ENCODE peak calls at places on chromosomes 4 and X, in nine cellular contexts. Y, X, F, D, O, I, M, C and T are unnamed samples.

GRCh38 chrX:73943572-73943899 is 360.4 kb upstream of the ZCCHC13 start:
- DNase-seq in Y (no peak), X (no peak), F (no peak), D (no peak), O (no peak), I (no peak), M (no peak), C (no peak), T (peak; percentile 21)

GRCh38 chr4:1992468-1993168 is 16.2 kb downstream of the NELFA start:
- DNase-seq in Y (no peak), X (no peak), F (peak; percentile 63), D (no peak), O (no peak), I (no peak), M (no peak), C (no peak), T (peak; percentile 26)

GRCh38 chr4:81330018-81330417 is 115.0 kb upstream of the PRKG2 start:
- DNase-seq in Y (no peak), X (no peak), F (no peak), D (no peak), O (no peak), I (no peak), M (no peak), C (no peak), T (no peak)

GRCh38 chr4:130110189-130110588 is 1014.2 kb downstream of the C4orf33 start:
- DNase-seq in Y (no peak), X (no peak), F (no peak), D (no peak), O (no peak), I (no peak), M (no peak), C (no peak), T (no peak)

GRCh38 chr4:176529574-176529973 is 209.8 kb downstream of the SPCS3 start:
- DNase-seq in Y (no peak), X (no peak), F (no peak), D (no peak), O (no peak), I (no peak), M (no peak), C (no peak), T (no peak)

GRCh38 chr4:165563851-165564250 is 185.0 kb downstream of the CPE start:
- DNase-seq in Y (peak; percentile 67), X (no peak), F (no peak), D (no peak), O (no peak), I (no peak), M (no peak), C (no peak), T (no peak)

GRCh38 chr4:58809948-58810347 is 1699.8 kb upstream of the IGFBP7 start:
- DNase-seq in Y (no peak), X (no peak), F (no peak), D (no peak), O (no peak), I (no peak), M (no peak), C (no peak), T (no peak)

GRCh38 chr4:73707269-73707875 is 33.0 kb upstream of the CXCL8 start:
- DNase-seq in Y (no peak), X (no peak), F (no peak), D (no peak), O (no peak), I (no peak), M (no peak), C (no peak), T (no peak)

GRCh38 chr4:118356731-118357130 is 3.9 kb upstream of the PRSS12 start:
- DNase-seq in Y (peak; percentile 58), X (no peak), F (no peak), D (no peak), O (no peak), I (no peak), M (no peak), C (no peak), T (no peak)

GRCh38 chr4:55830741-55831140 is 11.2 kb downstream of the EXOC1L start:
- DNase-seq in Y (no peak), X (no peak), F (no peak), D (no peak), O (no peak), I (no peak), M (no peak), C (no peak), T (no peak)

GRCh38 chr4:79673321-79673720 is 265.3 kb upstream of the GK2 start:
- DNase-seq in Y (no peak), X (no peak), F (no peak), D (no peak), O (no peak), I (no peak), M (no peak), C (no peak), T (no peak)

GRCh38 chrX:69146739-69147138 is 18.5 kb downstream of the PJA1 start:
- DNase-seq in Y (no peak), X (no peak), F (no peak), D (no peak), O (no peak), I (no peak), M (no peak), C (no peak), T (no peak)

GRCh38 chrX:45266456-45266855 is 65.8 kb upstream of the DIPK2B start:
- DNase-seq in Y (no peak), X (no peak), F (no peak), D (no peak), O (no peak), I (no peak), M (no peak), C (no peak), T (no peak)

GRCh38 chr4:56786955-56787354 is 34.5 kb downstream of the SPINK2 start:
- DNase-seq in Y (peak; percentile 59), X (peak; percentile 4), F (peak; percentile 57), D (no peak), O (peak; percentile 87), I (peak; percentile 64), M (peak; percentile 28), C (no peak), T (peak; percentile 82)

GRCh38 chr4:98739718-98740117 is 81.3 kb upstream of the TSPAN5 start:
- DNase-seq in Y (no peak), X (no peak), F (no peak), D (no peak), O (no peak), I (no peak), M (no peak), C (no peak), T (no peak)

DNA sequence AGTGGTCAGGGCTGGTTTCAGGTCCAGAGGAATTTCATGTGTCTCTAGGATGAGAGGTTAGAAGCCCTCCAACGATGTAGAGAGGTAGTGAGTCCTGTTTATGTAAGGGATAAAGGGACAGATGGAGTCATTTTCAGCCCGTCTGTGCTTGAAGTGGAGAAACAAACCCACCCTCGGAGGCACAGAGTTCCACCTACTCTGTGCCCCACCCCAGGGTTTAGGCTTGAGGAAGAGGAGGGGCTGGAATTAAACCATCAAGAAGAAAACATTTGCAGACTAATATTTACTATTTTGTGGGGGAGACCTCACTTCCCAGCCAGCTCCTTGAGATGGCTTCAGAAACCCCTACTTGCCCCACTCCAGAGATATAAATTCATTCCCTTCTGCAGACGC is 857 bp upstream of the GNL3L start:
- DNase-seq in Y (no peak), X (no peak), F (no peak), D (no peak), O (no peak), I (no peak), M (no peak), C (no peak), T (no peak)
- H3K4me3 ChIP-seq in Y (no peak overlapping the region), X (no peak overlapping the region), F (peak overlapping the region; percentile 81), D (peak overlapping the region; percentile 82), O (peak overlapping the region; percentile 60), I (peak overlapping the region; percentile 76), M (peak overlapping the region; percentile 82), C (peak overlapping the region; percentile 66), T (peak overlapping the region; percentile 73)

DNA sequence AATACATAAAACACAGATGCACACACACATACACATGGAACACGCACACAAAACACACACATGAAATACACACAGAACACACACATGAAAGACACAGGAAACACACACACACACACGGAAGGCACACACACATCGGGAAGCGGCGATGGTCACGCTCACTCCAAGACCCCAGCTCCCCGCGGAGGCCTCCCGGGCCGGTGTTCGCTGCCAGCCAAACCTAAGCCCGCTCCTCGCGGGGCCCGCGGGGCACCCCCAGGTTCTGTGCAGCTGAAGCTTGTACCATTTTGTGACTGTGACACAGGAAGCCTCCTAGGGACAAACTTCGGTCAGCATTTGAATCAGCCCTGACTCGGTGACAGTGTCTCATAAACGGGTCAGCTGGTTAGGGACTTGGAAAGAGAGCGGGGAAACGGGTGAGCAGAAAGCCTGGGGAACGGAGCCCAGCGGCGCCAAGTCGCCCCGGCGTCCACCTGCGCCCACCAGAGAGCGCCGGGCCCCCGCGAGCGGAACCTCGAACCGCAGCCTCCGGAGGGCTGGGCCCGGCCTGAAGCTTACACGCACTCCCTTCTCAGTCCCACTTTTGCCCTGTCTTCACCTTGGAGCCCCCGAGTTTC is 32.2 kb downstream of the F11 start:
- DNase-seq in Y (no peak), X (no peak), F (no peak), D (no peak), O (no peak), I (no peak), M (no peak), C (no peak), T (no peak)
- H3K4me3 ChIP-seq in Y (no peak overlapping the region), X (no peak overlapping the region), F (no peak overlapping the region), D (no peak overlapping the region), O (no peak overlapping the region), I (no peak overlapping the region), M (no peak overlapping the region), C (no peak overlapping the region), T (no peak overlapping the region)

GRCh38 chrX:13029831-13030771 is 14.3 kb downstream of the FAM9C start:
- DNase-seq in Y (peak; percentile 40), X (no peak), F (no peak), D (no peak), O (no peak), I (peak; percentile 22), M (no peak), C (no peak), T (peak; percentile 29)
- H3K4me3 ChIP-seq in Y (no peak overlapping the region), X (no peak overlapping the region), F (no peak overlapping the region), D (no peak overlapping the region), O (no peak overlapping the region), I (no peak overlapping the region), M (no peak overlapping the region), C (peak overlapping the region; percentile 0), T (no peak overlapping the region)

DNA sequence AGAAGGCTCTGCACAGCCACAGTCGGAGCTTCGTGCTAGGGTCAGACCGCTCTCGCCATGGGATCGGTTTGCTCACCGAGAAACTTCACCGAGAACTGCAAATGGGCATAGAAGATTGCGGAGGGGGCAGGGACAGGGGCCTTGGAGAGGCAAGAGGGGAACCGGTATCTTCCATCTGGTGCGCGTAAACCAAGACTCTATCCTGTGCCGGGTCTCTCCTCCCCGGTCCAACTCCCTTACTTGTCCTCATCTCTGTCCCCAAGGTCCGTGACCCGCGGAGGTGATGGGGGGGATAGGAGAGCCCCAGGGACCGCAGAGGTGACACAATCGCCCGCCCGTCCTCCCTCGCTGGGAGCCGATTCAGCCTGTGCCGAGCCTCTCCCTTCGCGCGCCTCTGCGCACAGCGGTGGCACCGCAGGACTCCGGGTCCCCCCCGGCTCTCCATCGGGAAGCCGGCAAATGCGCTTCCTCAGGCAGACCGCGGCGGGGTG is 960 bp downstream of the SCD5 start:
- DNase-seq in Y (peak; percentile 41), X (peak; percentile 25), F (peak; percentile 53), D (no peak), O (no peak), I (no peak), M (no peak), C (peak; percentile 7), T (no peak)
- H3K4me3 ChIP-seq in Y (peak overlapping the region; percentile 72), X (peak overlapping the region; percentile 66), F (peak overlapping the region; percentile 72), D (peak overlapping the region; percentile 15), O (peak overlapping the region; percentile 73), I (peak overlapping the region; percentile 82), M (peak overlapping the region; percentile 88), C (no peak overlapping the region), T (peak overlapping the region; percentile 76)